ENCODE peak calls at places on chromosomes 2 and 18, in five cellular contexts. X is endothelial cell; T is HCT116; K is cardiac muscle cell; J is stimulated activated effector memory CD8-positive, alpha-beta T cell treated with anti-CD3 and anti-CD28 coated beads, Interleukin-12 subunit alpha, Interleukin-12 subunit beta, amount 100 ng/mL, for 72 hours. E is an unnamed sample.
A peak's percentile ranks its signal among the peaks of the same experiment; 100 is the strongest.

GRCh38 chr2:239337877-239338484 is 62.8 kb downstream of the HDAC4 start:
- DNase-seq in X (no peak), J (no peak), T (no peak), K (no peak), E (no peak)

GRCh38 chr18:67932261-67932660 is 415.7 kb upstream of the DSEL start:
- DNase-seq in J (no peak), X (no peak), T (no peak), K (no peak), E (no peak)

GRCh38 chr2:162166174-162166573 is 14.1 kb upstream of the GCG start:
- DNase-seq in X (no peak), K (no peak), T (no peak), J (no peak), E (no peak)

GRCh38 chr18:44474067-44474411 is 206.6 kb upstream of the SETBP1 start:
- DNase-seq in T (no peak), X (no peak), K (no peak), J (no peak), E (no peak)

GRCh38 chr18:50775207-50775606 is 44.6 kb downstream of the MRO start:
- DNase-seq in X (no peak), J (no peak), K (no peak), T (no peak), E (no peak)

GRCh38 chr2:233083782-233084181 is 23.6 kb downstream of the INPP5D start:
- DNase-seq in T (no peak), K (no peak), J (no peak), X (no peak), E (no peak)

GRCh38 chr2:135337066-135337465 is 194.0 kb downstream of the ZRANB3 start:
- DNase-seq in T (no peak), K (no peak), X (no peak), J (no peak), E (no peak)

GRCh38 chr2:27202829-27203228 is 9.0 kb upstream of the ATRAID start:
- DNase-seq in T (no peak), J (no peak), K (no peak), X (no peak), E (no peak)

GRCh38 chr2:98907966-98908905 is 27.8 kb downstream of the CRACDL start:
- DNase-seq in K (peak; percentile 29), J (no peak), X (no peak), T (no peak), E (no peak)

GRCh38 chr2:25528173-25528572 is 145.2 kb downstream of the DTNB start:
- DNase-seq in K (no peak), X (no peak), J (no peak), T (no peak), E (peak; percentile 7)

GRCh38 chr18:9971313-9971920 is 57.6 kb downstream of the VAPA start:
- DNase-seq in J (peak; percentile 80), T (peak; percentile 60), K (peak; percentile 81), X (peak; percentile 80), E (peak; percentile 79)

E was measured in LoVo.